ENCODE peak calls at places on chromosome 12, in seven cellular contexts. F, O, C, U, Z, K and X are unnamed samples.

GRCh38 chr12:54840293-54840692 is 14.0 kb upstream of the MUCL1 start:
- DNase-seq in F (no peak), O (no peak), C (no peak), U (no peak), Z (no peak), K (no peak), X (no peak)

GRCh38 chr12:25648460-25648859 is 95.4 kb upstream of the LMNTD1 start:
- DNase-seq in F (no peak), O (peak), C (peak), U (peak), Z (peak), K (no peak), X (no peak)

GRCh38 chr12:12266389-12266872 is 413 bp downstream of the LRP6 start:
- DNase-seq in F (no peak), O (no peak), C (no peak), U (no peak), Z (peak), K (peak), X (no peak)

GRCh38 chr12:43482311-43483085 is 69.5 kb downstream of the ADAMTS20 start:
- DNase-seq in F (no peak), O (no peak), C (no peak), U (no peak), Z (no peak), K (no peak), X (no peak)

GRCh38 chr12:64029013-64029857 is 184.7 kb downstream of the SRGAP1 start:
- DNase-seq in F (no peak), O (no peak), C (peak), U (peak), Z (no peak), K (no peak), X (no peak)

GRCh38 chr12:121611306-121611705 is 15.0 kb upstream of the ORAI1 start:
- DNase-seq in F (no peak), O (no peak), C (no peak), U (no peak), Z (peak), K (no peak), X (no peak)

GRCh38 chr12:88328056-88328455 is 185.9 kb downstream of the TMTC3 start:
- DNase-seq in F (no peak), O (no peak), C (no peak), U (no peak), Z (no peak), K (no peak), X (no peak)

GRCh38 chr12:74816398-74817175 is 279.0 kb downstream of the ATXN7L3B start:
- DNase-seq in F (no peak), O (no peak), C (no peak), U (no peak), Z (no peak), K (no peak), X (no peak)

GRCh38 chr12:46430340-46430948 is 57.9 kb upstream of the SLC38A2 start:
- DNase-seq in F (no peak), O (peak), C (peak), U (peak), Z (peak), K (peak), X (peak)

GRCh38 chr12:11687538-11687937 is 38.1 kb downstream of the ETV6 start:
- DNase-seq in F (no peak), O (no peak), C (no peak), U (no peak), Z (no peak), K (no peak), X (no peak)

GRCh38 chr12:82857911-82858533 is 171.3 kb downstream of the TMTC2 start:
- DNase-seq in F (no peak), O (no peak), C (no peak), U (no peak), Z (peak), K (no peak), X (no peak)

GRCh38 chr12:48795550-48796455 is 6.9 kb upstream of the ADCY6 start:
- DNase-seq in F (no peak), O (no peak), C (no peak), U (peak), Z (peak), K (peak), X (peak)

GRCh38 chr12:52372216-52373154 is 5.2 kb upstream of the KRT85 start:
- DNase-seq in F (peak), O (peak), C (peak), U (peak), Z (peak), K (peak), X (peak)

GRCh38 chr12:101181776-101182175 is 28.3 kb downstream of the SLC5A8 start:
- DNase-seq in F (no peak), O (no peak), C (no peak), U (peak), Z (no peak), K (no peak), X (no peak)

GRCh38 chr12:54053625-54054441 is at the start of gene HOXC4:
- DNase-seq in F (no peak), O (no peak), C (no peak), U (peak), Z (no peak), K (peak), X (peak)

GRCh38 chr12:25883026-25883928 is 75.2 kb upstream of the RASSF8 start:
- DNase-seq in F (no peak), O (no peak), C (no peak), U (no peak), Z (no peak), K (no peak), X (no peak)

GRCh38 chr12:132263061-132263360 is 66.4 kb downstream of the GALNT9 start:
- DNase-seq in F (no peak), O (no peak), C (no peak), U (no peak), Z (no peak), K (no peak), X (no peak)

GRCh38 chr12:6135071-6135470 is 10.6 kb upstream of the VWF start:
- DNase-seq in F (no peak), O (no peak), C (no peak), U (peak), Z (no peak), K (no peak), X (no peak)

GRCh38 chr12:54932038-54932437 is 52.5 kb downstream of the TESPA1 start:
- DNase-seq in F (no peak), O (no peak), C (no peak), U (no peak), Z (no peak), K (no peak), X (no peak)

GRCh38 chr12:6914246-6914947 is at the start of gene ENO2:
- DNase-seq in F (peak), O (no peak), C (no peak), U (peak), Z (peak), K (peak), X (peak)

GRCh38 chr12:69052613-69053408 is 119.8 kb upstream of the CPM start:
- DNase-seq in F (no peak), O (peak), C (peak), U (peak), Z (peak), K (no peak), X (peak)

GRCh38 chr12:126999352-126999751 is 1267.6 kb upstream of the TMEM132C start:
- DNase-seq in F (no peak), O (no peak), C (no peak), U (no peak), Z (no peak), K (no peak), X (no peak)

GRCh38 chr12:65946821-65947220 is 122.5 kb downstream of the HMGA2 start:
- DNase-seq in F (no peak), O (no peak), C (no peak), U (no peak), Z (no peak), K (no peak), X (no peak)

GRCh38 chr12:64682572-64683277 is 72.4 kb downstream of the RASSF3 start:
- DNase-seq in F (no peak), O (peak), C (peak), U (peak), Z (peak), K (no peak), X (no peak)

GRCh38 chr12:24551368-24551767 is 397.5 kb downstream of the BCAT1 start:
- DNase-seq in F (no peak), O (no peak), C (no peak), U (no peak), Z (no peak), K (no peak), X (no peak)

GRCh38 chr12:53097207-53097563 is 282 bp upstream of the IGFBP6 start:
- DNase-seq in F (peak), O (no peak), C (no peak), U (peak), Z (peak), K (no peak), X (no peak)

GRCh38 chr12:90238872-90239271 is 530.2 kb upstream of the ATP2B1 start:
- DNase-seq in F (no peak), O (no peak), C (no peak), U (no peak), Z (no peak), K (no peak), X (no peak)

GRCh38 chr12:22684124-22684523 is 59.2 kb downstream of the ETNK1 start:
- DNase-seq in F (no peak), O (no peak), C (no peak), U (no peak), Z (no peak), K (no peak), X (no peak)

GRCh38 chr12:6753772-6754356 is 923 bp upstream of the MLF2 start:
- DNase-seq in F (no peak), O (no peak), C (no peak), U (no peak), Z (peak), K (no peak), X (no peak)

GRCh38 chr12:51009038-51009437 is 17.1 kb downstream of the SLC11A2 start:
- DNase-seq in F (peak), O (no peak), C (no peak), U (no peak), Z (no peak), K (peak), X (no peak)

GRCh38 chr12:122593910-122594309 is 66.9 kb downstream of the KNTC1 start:
- DNase-seq in F (no peak), O (no peak), C (no peak), U (no peak), Z (no peak), K (no peak), X (no peak)

GRCh38 chr12:18689781-18690180 is 48.0 kb downstream of the PLCZ1 start:
- DNase-seq in F (no peak), O (no peak), C (no peak), U (no peak), Z (no peak), K (no peak), X (no peak)

GRCh38 chr12:12736759-12737676 is 19.9 kb downstream of the CDKN1B start:
- DNase-seq in F (no peak), O (no peak), C (no peak), U (peak), Z (peak), K (peak), X (peak)

GRCh38 chr12:120342156-120342555 is 14.6 kb upstream of the PLA2G1B start:
- DNase-seq in F (no peak), O (no peak), C (no peak), U (no peak), Z (no peak), K (no peak), X (no peak)

GRCh38 chr12:77723308-77723707 is 107.4 kb upstream of the NAV3 start:
- DNase-seq in F (no peak), O (no peak), C (no peak), U (no peak), Z (no peak), K (no peak), X (no peak)

GRCh38 chr12:130083002-130083401 is 79.3 kb upstream of the FZD10 start:
- DNase-seq in F (no peak), O (no peak), C (no peak), U (no peak), Z (no peak), K (no peak), X (no peak)

GRCh38 chr12:76945867-76946266 is 67.0 kb upstream of the CSRP2 start:
- DNase-seq in F (no peak), O (no peak), C (peak), U (peak), Z (no peak), K (no peak), X (no peak)

GRCh38 chr12:69240625-69240984 is 1.2 kb downstream of the CPSF6 start:
- DNase-seq in F (no peak), O (no peak), C (no peak), U (no peak), Z (peak), K (no peak), X (peak)

DNA sequence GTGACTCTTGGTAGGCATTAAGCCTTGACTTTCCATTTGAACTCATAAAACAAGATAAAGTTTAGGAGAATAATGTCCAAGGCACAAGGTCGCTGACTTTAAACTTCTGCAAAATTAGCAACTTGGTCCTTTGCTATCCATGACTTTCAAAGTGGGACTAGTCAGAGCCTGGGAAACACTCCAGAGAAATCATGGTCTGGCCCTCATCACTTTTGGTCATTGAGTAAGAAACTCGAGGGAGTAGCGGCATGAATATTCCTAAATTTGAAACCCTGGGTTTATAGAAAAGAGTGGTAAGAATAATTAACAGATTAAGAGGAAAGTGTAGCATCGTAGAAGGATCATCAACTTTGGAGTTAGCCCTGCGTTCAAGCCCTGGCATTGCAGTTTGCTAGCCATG is 16.9 kb upstream of the APPL2 start:
- DNase-seq in F (no peak), O (no peak), C (no peak), U (no peak), Z (no peak), K (no peak), X (no peak)
- H3K4me3 ChIP-seq in F (no peak), O (no peak), C (no peak), U (no peak), Z (no peak), K (no peak), X (no peak)

DNA sequence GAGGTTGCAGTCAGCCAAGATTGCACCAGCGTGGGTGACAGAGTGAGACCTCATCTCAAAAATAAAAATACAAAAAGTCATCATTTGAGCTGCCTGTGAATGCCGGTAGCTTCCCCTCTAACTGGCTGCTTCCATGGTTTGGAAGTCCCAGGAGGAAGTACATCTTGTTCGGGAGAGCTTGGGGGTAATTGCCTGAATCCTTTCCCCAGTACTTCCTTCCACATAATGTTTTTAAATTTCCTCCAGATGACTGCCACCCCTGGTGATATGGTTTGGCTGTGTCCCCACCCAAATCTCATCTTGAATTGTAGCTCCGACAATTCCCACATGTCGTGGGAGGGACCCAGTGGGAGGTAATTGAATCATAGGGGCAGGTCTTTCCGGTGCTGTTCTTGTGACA is 87.3 kb downstream of the SPRING1 start:
- DNase-seq in F (no peak), O (no peak), C (no peak), U (no peak), Z (no peak), K (no peak), X (no peak)
- H3K4me3 ChIP-seq in F (no peak), O (no peak), C (no peak), U (no peak), Z (no peak), K (no peak), X (no peak)

GRCh38 chr12:75825686-75826085 is 205.9 kb downstream of the PHLDA1 start:
- DNase-seq in F (no peak), O (peak), C (peak), U (peak), Z (no peak), K (no peak), X (no peak)
- H3K4me3 ChIP-seq in F (no peak), O (no peak), C (no peak), U (no peak), Z (no peak), K (no peak), X (no peak)

DNA sequence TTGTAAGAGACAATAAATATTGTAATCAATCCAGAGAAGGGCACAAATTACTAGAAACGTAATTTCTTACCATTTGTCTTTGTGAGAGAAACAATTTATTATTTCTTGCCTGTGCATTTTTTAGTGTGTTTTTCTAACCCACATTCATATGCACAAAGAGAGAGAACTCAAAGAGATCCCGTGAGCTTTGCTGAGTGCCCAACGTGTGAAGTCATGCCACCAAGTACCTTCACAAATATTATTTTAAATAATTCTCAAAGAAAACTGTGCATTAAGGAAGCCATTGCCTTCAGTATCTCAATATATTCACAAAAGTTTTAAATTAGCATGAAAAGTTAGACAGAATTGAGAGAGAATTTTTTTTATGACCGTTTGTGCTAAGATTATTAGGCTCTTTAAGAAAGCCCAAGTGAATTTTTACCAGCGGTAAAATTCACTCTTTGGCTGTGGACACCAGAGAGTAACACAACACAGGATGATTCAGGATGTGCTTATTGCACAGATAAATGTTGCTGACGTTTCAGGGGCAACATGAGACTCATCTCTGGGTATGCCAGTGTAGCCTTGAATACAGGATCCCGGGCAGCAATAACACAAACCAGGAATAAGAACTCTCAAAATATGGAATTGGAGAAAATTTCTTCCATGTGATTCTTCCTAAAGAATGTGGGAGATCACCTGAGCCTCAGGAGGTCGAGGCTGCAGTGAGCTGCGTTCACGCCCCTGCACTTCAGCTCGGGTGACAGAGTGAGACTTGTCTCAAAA is 2.9 kb downstream of the ARHGDIB start:
- DNase-seq in F (no peak), O (no peak), C (no peak), U (no peak), Z (no peak), K (no peak), X (no peak)
- H3K4me3 ChIP-seq in F (no peak), O (no peak), C (no peak), U (no peak), Z (no peak), K (peak), X (peak)

GRCh38 chr12:124563809-124564208 is 3.6 kb downstream of the NCOR2 start:
- DNase-seq in F (no peak), O (no peak), C (no peak), U (no peak), Z (no peak), K (no peak), X (no peak)
- H3K4me3 ChIP-seq in F (no peak), O (no peak), C (no peak), U (no peak), Z (peak), K (no peak), X (no peak)

GRCh38 chr12:3958534-3958933 is 85.3 kb upstream of the PARP11 start:
- DNase-seq in F (no peak), O (no peak), C (no peak), U (no peak), Z (no peak), K (no peak), X (no peak)
- H3K4me3 ChIP-seq in F (no peak), O (no peak), C (no peak), U (no peak), Z (no peak), K (no peak), X (no peak)